ENCODE peak calls at places on chromosomes 5 and 9, in seven cellular contexts. Y, R, H, W, A, B and U are unnamed samples.
A peak's percentile ranks its signal among the peaks of the same experiment; 100 is the strongest.

GRCh38 chr5:133952729-133953567 is 15.5 kb downstream of the C5orf15 start:
- DNase-seq in B (peak; percentile 98), W (no peak), R (no peak), A (no peak), Y (no peak), H (no peak), U (no peak)

GRCh38 chr5:150075806-150076205 is 10.5 kb downstream of the CSF1R start:
- DNase-seq in Y (no peak), W (no peak), A (no peak), B (no peak), H (no peak), R (no peak), U (no peak)

GRCh38 chr5:134714120-134714519 is 24.2 kb upstream of the CAMLG start:
- DNase-seq in A (no peak), W (no peak), H (no peak), R (no peak), B (no peak), Y (no peak), U (no peak)

GRCh38 chr9:78298046-78298511 is 1.2 kb downstream of the PSAT1 start:
- DNase-seq in B (peak; percentile 39), A (no peak), W (no peak), H (no peak), R (no peak), Y (no peak), U (no peak)

GRCh38 chr9:37350486-37351190 is 71.9 kb upstream of the GRHPR start:
- DNase-seq in A (no peak), R (no peak), Y (no peak), H (no peak), W (no peak), B (peak; percentile 23), U (no peak)

GRCh38 chr5:74243634-74244033 is 396.9 kb downstream of the ENC1 start:
- DNase-seq in H (no peak), Y (no peak), B (peak; percentile 38), W (no peak), R (no peak), A (no peak), U (no peak)

GRCh38 chr5:170660531-170660930 is 123.0 kb upstream of the GABRP start:
- DNase-seq in W (no peak), A (no peak), R (no peak), H (no peak), B (no peak), Y (no peak), U (no peak)

GRCh38 chr9:114016629-114017423 is 61.3 kb downstream of the AMBP start:
- DNase-seq in W (no peak), B (no peak), Y (no peak), R (no peak), A (no peak), H (no peak), U (no peak)

GRCh38 chr5:13427859-13428557 is 516.5 kb downstream of the DNAH5 start:
- DNase-seq in B (no peak), R (no peak), Y (no peak), A (no peak), W (no peak), H (no peak), U (no peak)

GRCh38 chr5:149035282-149035882 is 27.5 kb downstream of the SH3TC2 start:
- DNase-seq in W (peak; percentile 51), B (peak; percentile 85), Y (peak; percentile 33), H (peak; percentile 56), A (peak; percentile 50), R (peak; percentile 9), U (peak; percentile 56)

GRCh38 chr5:32790411-32790951 is 79.4 kb downstream of the NPR3 start:
- DNase-seq in H (no peak), Y (no peak), A (no peak), W (no peak), B (no peak), R (no peak), U (no peak)

GRCh38 chr5:37882636-37883035 is 42.8 kb upstream of the GDNF start:
- DNase-seq in A (no peak), Y (no peak), W (no peak), H (no peak), B (no peak), R (no peak), U (no peak)

GRCh38 chr5:17378346-17378984 is 119.6 kb upstream of the TAF11L2 start:
- DNase-seq in R (no peak), W (no peak), A (no peak), B (peak; percentile 66), H (no peak), Y (no peak), U (no peak)

GRCh38 chr9:92481029-92481633 is 1.2 kb downstream of the ASPN start:
- DNase-seq in A (no peak), W (no peak), H (no peak), R (no peak), Y (no peak), B (no peak), U (no peak)

GRCh38 chr5:158392753-158393152 is 533.8 kb upstream of the CLINT1 start:
- DNase-seq in H (no peak), W (no peak), B (no peak), R (no peak), A (no peak), Y (no peak), U (no peak)

GRCh38 chr5:155697236-155697635 is 629.7 kb upstream of the SGCD start:
- DNase-seq in W (no peak), A (no peak), Y (no peak), R (no peak), B (no peak), H (no peak), U (no peak)

GRCh38 chr9:86944974-86945867 is 2.1 kb downstream of the GAS1 start:
- DNase-seq in B (peak; percentile 50), W (no peak), R (no peak), H (no peak), Y (no peak), A (no peak), U (no peak)

GRCh38 chr5:176406436-176407052 is 9.8 kb downstream of the CLTB start:
- DNase-seq in R (no peak), H (no peak), W (no peak), Y (no peak), B (no peak), A (no peak), U (no peak)

GRCh38 chr5:143592648-143593047 is 189.2 kb upstream of the NR3C1 start:
- DNase-seq in R (no peak), B (peak; percentile 60), W (no peak), H (no peak), A (no peak), Y (no peak), U (peak; percentile 83)

GRCh38 chr9:77218612-77219011 is 41.3 kb downstream of the VPS13A start:
- DNase-seq in W (no peak), A (no peak), B (peak; percentile 58), H (no peak), R (no peak), Y (no peak), U (no peak)

GRCh38 chr9:137001857-137002645 is 5.7 kb upstream of the CLIC3 start:
- DNase-seq in Y (no peak), A (no peak), W (no peak), H (no peak), B (no peak), R (no peak), U (no peak)

GRCh38 chr5:23450187-23450586 is 57.2 kb upstream of the PRDM9 start:
- DNase-seq in R (no peak), A (no peak), H (no peak), Y (no peak), B (peak; percentile 7), W (no peak), U (no peak)

GRCh38 chr9:129483467-129484324 is 137.2 kb downstream of the C9orf50 start:
- DNase-seq in Y (no peak), W (no peak), H (no peak), B (peak; percentile 96), R (no peak), A (no peak), U (no peak)

GRCh38 chr5:178143901-178144300 is 9.8 kb downstream of the NHP2 start:
- DNase-seq in B (peak; percentile 76), R (no peak), H (no peak), A (no peak), Y (no peak), W (no peak), U (no peak)

GRCh38 chr5:118933703-118934102 is 54.6 kb downstream of the DTWD2 start:
- DNase-seq in W (no peak), R (no peak), H (no peak), Y (no peak), B (no peak), A (no peak), U (no peak)

GRCh38 chr5:172834570-172835245 is 657 bp downstream of the ERGIC1 start:
- DNase-seq in A (no peak), W (no peak), B (peak; percentile 34), H (no peak), R (no peak), Y (no peak), U (peak; percentile 50)

GRCh38 chr5:139658501-139658927 is 10.4 kb downstream of the CXXC5 start:
- DNase-seq in H (no peak), B (peak; percentile 60), W (no peak), R (no peak), A (no peak), Y (no peak), U (no peak)

GRCh38 chr5:63963080-63963735 is 963 bp upstream of the HTR1A start:
- DNase-seq in W (peak; percentile 63), H (no peak), R (peak; percentile 51), Y (no peak), A (peak; percentile 62), B (peak; percentile 82), U (peak; percentile 45)

GRCh38 chr5:111748304-111748763 is 8.7 kb downstream of the NREP start:
- DNase-seq in Y (no peak), B (peak; percentile 79), H (no peak), W (no peak), R (no peak), A (no peak), U (no peak)